ENCODE peak calls at places on chromosomes 16 and 17, in eight cellular contexts. S is OCI-LY7; Y is PC-3; O is epithelial cell of esophagus; R is Peyer's patch; M is endothelial cell; V is CD4-positive, alpha-beta T cell; F is RWPE1. U is an unnamed sample.

GRCh38 chr16:12341423-12341822 is 364.9 kb downstream of the SNX29 start:
- DNase-seq in M (no peak), Y (peak; percentile 89), F (no peak), O (peak; percentile 4), S (no peak), R (no peak), V (no peak), U (peak; percentile 56)

GRCh38 chr17:73738751-73739575 is 94.7 kb upstream of the SDK2 start:
- DNase-seq in F (no peak), R (no peak), Y (no peak), S (no peak), O (no peak), M (no peak), V (no peak), U (no peak)

GRCh38 chr17:71741836-71742235 is 379.0 kb upstream of the SOX9 start:
- DNase-seq in Y (no peak), V (no peak), O (peak; percentile 39), S (no peak), F (no peak), R (no peak), M (no peak), U (no peak)

GRCh38 chr17:71713846-71714245 is 407.0 kb upstream of the SOX9 start:
- DNase-seq in M (no peak), R (no peak), O (no peak), S (no peak), V (no peak), F (no peak), Y (no peak), U (no peak)

GRCh38 chr17:79008666-79009387 is 737 bp downstream of the CANT1 start:
- DNase-seq in O (no peak), Y (no peak), M (no peak), F (no peak), S (no peak), V (no peak), R (no peak), U (no peak)

GRCh38 chr17:74601944-74602572 is 10.0 kb upstream of the CD300LD start:
- DNase-seq in O (peak; percentile 9), M (peak; percentile 58), F (peak; percentile 35), Y (peak; percentile 73), R (no peak), V (peak; percentile 9), S (peak; percentile 54), U (peak; percentile 66)

GRCh38 chr17:68771867-68772515 is 170.8 kb upstream of the FAM20A start:
- DNase-seq in Y (peak; percentile 81), R (no peak), O (peak; percentile 66), M (no peak), S (peak; percentile 80), V (no peak), F (peak; percentile 38), U (peak; percentile 21)

GRCh38 chr16:89848974-89849373 is 20.7 kb downstream of the SPIRE2 start:
- DNase-seq in S (no peak), Y (no peak), R (no peak), V (no peak), F (no peak), M (no peak), O (no peak), U (no peak)

GRCh38 chr16:14057878-14058382 is 13.2 kb upstream of the MRTFB start:
- DNase-seq in V (no peak), F (no peak), R (no peak), O (no peak), M (no peak), S (no peak), Y (no peak), U (no peak)

GRCh38 chr17:67891481-67892119 is 66.3 kb downstream of the BPTF start:
- DNase-seq in V (no peak), R (no peak), F (peak; percentile 37), M (no peak), O (peak; percentile 76), S (no peak), Y (peak; percentile 73), U (no peak)

GRCh38 chr17:77869665-77870132 is 88.8 kb upstream of the TNRC6C start:
- DNase-seq in S (peak; percentile 97), R (no peak), M (no peak), O (no peak), Y (no peak), F (no peak), V (no peak), U (no peak)

GRCh38 chr16:84397090-84397489 is 28.8 kb downstream of the ATP2C2 start:
- DNase-seq in M (no peak), S (no peak), R (no peak), Y (no peak), F (no peak), O (no peak), V (no peak), U (no peak)

GRCh38 chr17:56125830-56126819 is 27.1 kb upstream of the ANKFN1 start:
- DNase-seq in F (peak; percentile 5), V (no peak), M (peak; percentile 38), R (no peak), O (peak; percentile 15), Y (peak; percentile 39), S (peak; percentile 10), U (peak; percentile 34)

GRCh38 chr17:51445934-51446333 is 185.6 kb downstream of the UTP18 start:
- DNase-seq in M (no peak), O (no peak), F (no peak), V (no peak), Y (no peak), R (no peak), S (no peak), U (no peak)

GRCh38 chr16:53737563-53737962 is 33.6 kb downstream of the FTO start:
- DNase-seq in V (no peak), R (no peak), Y (no peak), O (no peak), S (no peak), F (no peak), M (no peak), U (no peak)

GRCh38 chr16:78519896-78520295 is 420.4 kb downstream of the WWOX start:
- DNase-seq in S (no peak), O (no peak), M (no peak), R (no peak), V (no peak), F (no peak), Y (no peak), U (no peak)

GRCh38 chr17:79830763-79831366 is 8.4 kb downstream of the CBX4 start:
- DNase-seq in R (no peak), O (no peak), M (no peak), V (no peak), Y (no peak), F (no peak), S (no peak), U (no peak)

GRCh38 chr17:71505200-71505599 is 615.6 kb upstream of the SOX9 start:
- DNase-seq in Y (no peak), S (no peak), F (no peak), O (peak; percentile 54), M (no peak), R (no peak), V (no peak), U (no peak)

GRCh38 chr17:40588557-40588956 is 23.3 kb upstream of the CCR7 start:
- DNase-seq in R (no peak), M (no peak), F (no peak), Y (no peak), S (no peak), O (no peak), V (no peak), U (no peak)

GRCh38 chr17:37490022-37490587 is 414 bp downstream of the DUSP14 start:
- DNase-seq in Y (peak; percentile 38), M (peak; percentile 80), S (peak; percentile 85), V (peak; percentile 59), R (peak; percentile 69), F (no peak), O (peak; percentile 61), U (peak; percentile 98)
- TF ChIP-seq CTCF in Y (peak; percentile 20), M (peak; percentile 70), S (peak; percentile 71), V (peak; percentile 22), R (peak; percentile 22), F (peak; percentile 27), O (no peak), U (peak; percentile 99)

DNA sequence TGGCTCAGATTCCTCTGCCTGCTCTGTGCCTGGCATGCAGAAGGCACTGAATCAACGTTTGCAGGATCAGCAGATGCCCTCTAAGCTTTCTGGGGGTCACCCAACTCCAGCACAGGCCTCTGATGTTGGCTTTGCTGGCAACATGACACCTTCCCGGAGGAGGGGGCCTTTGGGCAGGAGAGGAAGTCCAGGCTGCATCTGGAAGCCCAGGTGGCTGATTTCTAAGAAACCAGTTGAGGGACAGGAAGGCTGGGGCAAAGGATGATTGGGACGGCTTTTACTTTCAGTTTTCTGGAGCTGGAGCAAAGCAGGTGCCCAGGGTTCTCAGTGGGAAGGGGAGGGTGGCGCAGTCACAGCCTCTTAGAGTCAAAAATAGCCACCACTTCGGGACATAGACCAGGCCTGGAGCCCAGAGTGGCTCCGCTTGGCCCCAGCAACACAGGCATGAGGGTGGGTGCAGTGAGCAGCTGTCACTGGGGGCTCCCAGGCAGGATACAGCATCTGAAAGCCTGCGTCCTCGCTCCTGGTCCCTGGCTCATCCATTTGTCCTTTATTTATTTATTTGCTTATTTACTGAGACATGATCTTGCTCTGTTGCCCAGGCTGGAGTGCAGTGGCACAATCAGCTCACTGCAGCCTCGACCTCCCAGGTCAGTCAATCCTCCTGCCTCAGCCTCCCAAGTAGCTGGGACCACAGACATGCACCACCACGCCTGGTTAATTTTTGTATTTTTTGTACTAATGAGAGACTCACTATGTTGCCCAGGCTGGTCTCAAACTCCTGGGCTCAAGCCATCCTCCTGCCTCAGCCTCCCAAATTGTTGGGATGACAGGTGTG is 15.1 kb downstream of the SOCS1 start:
- DNase-seq in M (no peak), S (no peak), V (no peak), O (no peak), F (no peak), R (no peak), Y (no peak), U (no peak)
- TF ChIP-seq CTCF in M (no peak), S (no peak), V (no peak), O (no peak), F (no peak), R (no peak), Y (no peak), U (no peak)

GRCh38 chr16:1428511-1428910 is 2.4 kb upstream of the PERCC1 start:
- DNase-seq in R (no peak), V (peak; percentile 15), Y (no peak), M (peak; percentile 67), F (no peak), S (peak; percentile 49), O (no peak), U (peak; percentile 47)
- TF ChIP-seq CTCF in R (peak; percentile 29), V (peak; percentile 25), Y (peak; percentile 15), M (no peak), F (peak; percentile 28), S (peak; percentile 65), O (peak; percentile 22), U (peak; percentile 19)

DNA sequence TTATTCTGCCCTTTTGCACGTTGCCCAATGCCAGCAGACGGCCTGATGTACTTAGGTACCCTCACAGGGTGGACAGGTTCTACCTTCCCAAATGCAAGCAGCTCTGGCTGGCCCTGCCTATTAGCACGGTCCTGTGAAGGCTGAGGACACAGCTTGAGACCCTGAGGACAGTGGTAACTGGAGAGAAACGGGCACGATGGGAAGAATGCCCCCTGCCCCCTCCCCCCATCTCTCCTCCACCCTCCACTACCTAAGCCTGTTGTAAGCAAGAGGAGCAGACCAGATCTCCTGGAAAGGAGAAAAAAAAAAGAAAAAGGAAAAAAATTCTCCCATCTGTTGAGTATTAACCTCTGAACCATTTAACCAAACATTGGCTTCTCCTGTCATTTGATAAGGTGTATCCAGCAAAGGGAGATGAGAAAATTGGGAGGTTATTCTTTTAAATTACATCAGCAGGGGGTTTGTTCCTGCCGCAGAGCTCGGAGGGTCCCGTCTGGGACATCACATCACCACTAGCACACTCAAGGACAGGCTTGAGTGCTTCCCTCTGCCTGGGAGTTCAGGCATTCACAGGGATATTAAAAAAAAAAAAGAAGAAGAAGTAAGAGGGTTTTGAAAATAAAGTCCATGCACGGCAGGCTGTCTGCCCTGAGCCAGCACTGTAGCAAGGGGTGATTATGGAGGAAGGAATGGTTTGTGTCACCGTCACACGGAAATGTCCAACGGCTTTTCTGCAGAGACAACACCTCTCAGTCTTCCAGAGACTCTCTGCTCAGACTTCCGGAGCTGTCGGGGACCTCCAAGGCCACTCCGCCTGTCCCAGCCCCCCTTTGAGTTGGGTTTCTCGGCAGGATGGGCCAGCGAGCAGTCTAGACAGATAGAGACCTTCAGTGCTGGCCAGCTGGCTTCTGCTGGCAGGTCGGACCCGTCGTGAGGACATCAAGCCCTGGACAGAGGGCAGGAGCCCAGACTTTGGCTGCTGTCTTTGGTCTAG is 33.8 kb downstream of the MEOX1 start:
- DNase-seq in F (no peak), O (no peak), V (no peak), Y (no peak), M (no peak), R (peak; percentile 28), S (no peak), U (no peak)
- TF ChIP-seq CTCF in F (no peak), O (no peak), V (no peak), Y (no peak), M (no peak), R (no peak), S (no peak), U (no peak)